ENCODE peak calls at places on chromosomes 1 and 21, in six cellular contexts. One of them, this sample, is unnamed.

GRCh38 chr1:232386294-232386693 is 243.6 kb downstream of the SIPA1L2 start:
- DNase-seq in mesenchymal stem cell: no peak
- DNase-seq in IMR-90: no peak
- DNase-seq in H9: no peak
- DNase-seq in mesendoderm: no peak
- DNase-seq in H1: no peak
- DNase-seq in this sample: no peak

GRCh38 chr1:231044588-231044987 is 4.5 kb upstream of the FAM89A start:
- DNase-seq in mesenchymal stem cell: no peak
- DNase-seq in IMR-90: no peak
- DNase-seq in H9: no peak
- DNase-seq in mesendoderm: no peak
- DNase-seq in H1: no peak
- DNase-seq in this sample: no peak

GRCh38 chr1:207654320-207654719 is 9.4 kb downstream of the CR1L start:
- DNase-seq in mesenchymal stem cell: no peak
- DNase-seq in IMR-90: peak
- DNase-seq in H9: no peak
- DNase-seq in mesendoderm: no peak
- DNase-seq in H1: no peak
- DNase-seq in this sample: no peak

GRCh38 chr1:237045278-237046016 is 3.5 kb downstream of the RYR2 start:
- DNase-seq in mesenchymal stem cell: no peak
- DNase-seq in IMR-90: no peak
- DNase-seq in H9: no peak
- DNase-seq in mesendoderm: peak
- DNase-seq in H1: no peak
- DNase-seq in this sample: no peak

GRCh38 chr1:231949277-231950122 is 322.9 kb downstream of the DISC1 start:
- DNase-seq in mesenchymal stem cell: no peak
- DNase-seq in IMR-90: no peak
- DNase-seq in H9: peak
- DNase-seq in mesendoderm: peak
- DNase-seq in H1: peak
- DNase-seq in this sample: no peak

GRCh38 chr1:17984510-17985085 is 123.0 kb upstream of the IGSF21 start:
- DNase-seq in mesenchymal stem cell: no peak
- DNase-seq in IMR-90: no peak
- DNase-seq in H9: peak
- DNase-seq in mesendoderm: peak
- DNase-seq in H1: peak
- DNase-seq in this sample: peak

GRCh38 chr21:45325206-45326168 is 37.8 kb upstream of the POFUT2 start:
- DNase-seq in mesenchymal stem cell: no peak
- DNase-seq in IMR-90: no peak
- DNase-seq in H9: no peak
- DNase-seq in mesendoderm: no peak
- DNase-seq in H1: no peak
- DNase-seq in this sample: no peak

GRCh38 chr1:246404078-246404477 is 103.0 kb downstream of the SMYD3 start:
- DNase-seq in mesenchymal stem cell: no peak
- DNase-seq in IMR-90: no peak
- DNase-seq in H9: no peak
- DNase-seq in mesendoderm: no peak
- DNase-seq in H1: no peak
- DNase-seq in this sample: no peak

GRCh38 chr21:26115346-26115745 is 55.2 kb downstream of the APP start:
- DNase-seq in mesenchymal stem cell: no peak
- DNase-seq in IMR-90: no peak
- DNase-seq in H9: no peak
- DNase-seq in mesendoderm: no peak
- DNase-seq in H1: no peak
- DNase-seq in this sample: no peak

GRCh38 chr21:25834376-25834775 is 99.6 kb downstream of the GABPA start:
- DNase-seq in mesenchymal stem cell: no peak
- DNase-seq in IMR-90: no peak
- DNase-seq in H9: no peak
- DNase-seq in mesendoderm: no peak
- DNase-seq in H1: no peak
- DNase-seq in this sample: no peak

GRCh38 chr1:164361927-164362326 is 197.1 kb upstream of the PBX1 start:
- DNase-seq in mesenchymal stem cell: no peak
- DNase-seq in IMR-90: no peak
- DNase-seq in H9: no peak
- DNase-seq in mesendoderm: no peak
- DNase-seq in H1: no peak
- DNase-seq in this sample: no peak

GRCh38 chr21:25750085-25750484 is 15.3 kb downstream of the GABPA start:
- DNase-seq in mesenchymal stem cell: no peak
- DNase-seq in IMR-90: no peak
- DNase-seq in H9: no peak
- DNase-seq in mesendoderm: peak
- DNase-seq in H1: no peak
- DNase-seq in this sample: no peak

GRCh38 chr21:46226920-46227599 is 1.5 kb downstream of the LSS start:
- DNase-seq in mesenchymal stem cell: peak
- DNase-seq in IMR-90: peak
- DNase-seq in H9: no peak
- DNase-seq in mesendoderm: peak
- DNase-seq in H1: no peak
- DNase-seq in this sample: no peak

GRCh38 chr1:163275222-163275621 is 46.5 kb upstream of the NUF2 start:
- DNase-seq in mesenchymal stem cell: peak
- DNase-seq in IMR-90: peak
- DNase-seq in H9: no peak
- DNase-seq in mesendoderm: no peak
- DNase-seq in H1: no peak
- DNase-seq in this sample: no peak

GRCh38 chr1:112868191-112868590 is 87.8 kb downstream of the SLC16A1 start:
- DNase-seq in mesenchymal stem cell: no peak
- DNase-seq in IMR-90: no peak
- DNase-seq in H9: no peak
- DNase-seq in mesendoderm: peak
- DNase-seq in H1: no peak
- DNase-seq in this sample: no peak
- H3K4ac ChIP-seq in mesenchymal stem cell: no peak
- H3K4ac ChIP-seq in IMR-90: no peak
- H3K4ac ChIP-seq in H9: no peak
- H3K4ac ChIP-seq in mesendoderm: no peak
- H3K4ac ChIP-seq in H1: no peak
- H3K4ac ChIP-seq in this sample: no peak

DNA sequence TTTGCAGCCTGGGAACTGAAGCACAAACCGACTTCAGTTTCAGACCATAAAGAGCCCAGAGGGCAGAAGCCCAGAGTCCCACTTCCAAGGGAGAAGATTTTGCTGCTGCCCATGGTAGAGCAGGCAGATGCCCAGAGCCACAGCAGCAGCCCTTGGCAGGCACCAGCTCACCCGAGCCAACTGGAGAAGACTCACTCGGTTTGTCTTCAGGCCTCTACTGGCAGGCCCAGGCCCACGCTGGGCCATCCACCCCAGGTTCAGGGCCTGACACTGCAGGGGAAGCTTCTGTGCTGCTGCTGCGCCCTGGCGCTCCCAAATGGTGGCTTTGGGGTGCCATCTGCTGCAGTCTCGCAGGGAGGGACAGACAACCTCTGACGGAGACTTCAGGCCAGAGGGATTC is 33.3 kb downstream of the SLC66A1 start:
- DNase-seq in mesenchymal stem cell: no peak
- DNase-seq in IMR-90: no peak
- DNase-seq in H9: no peak
- DNase-seq in mesendoderm: no peak
- DNase-seq in H1: no peak
- DNase-seq in this sample: no peak
- H2BK15ac ChIP-seq in mesenchymal stem cell: no peak
- H2BK15ac ChIP-seq in IMR-90: no peak
- H2BK15ac ChIP-seq in H9: no peak
- H2BK15ac ChIP-seq in mesendoderm: no peak
- H2BK15ac ChIP-seq in H1: no peak
- H2BK15ac ChIP-seq in this sample: no peak

GRCh38 chr1:155126494-155127104 is 1.1 kb upstream of the EFNA1 start:
- DNase-seq in mesenchymal stem cell: peak
- DNase-seq in IMR-90: peak
- DNase-seq in H9: peak
- DNase-seq in mesendoderm: peak
- DNase-seq in H1: peak
- DNase-seq in this sample: no peak

GRCh38 chr1:155125511-155125945 is 2.1 kb upstream of the EFNA1 start:
- DNase-seq in mesenchymal stem cell: no peak
- DNase-seq in IMR-90: no peak
- DNase-seq in H9: peak
- DNase-seq in mesendoderm: peak
- DNase-seq in H1: peak
- DNase-seq in this sample: no peak

GRCh38 chr1:155124503-155125463 is 2.9 kb upstream of the EFNA1 start:
- DNase-seq in mesenchymal stem cell: peak
- DNase-seq in IMR-90: peak
- DNase-seq in H9: peak
- DNase-seq in mesendoderm: peak
- DNase-seq in H1: peak
- DNase-seq in this sample: no peak

GRCh38 chr1:155127105-155127671 is 488 bp upstream of the EFNA1 start:
- DNase-seq in mesenchymal stem cell: peak
- DNase-seq in IMR-90: peak
- DNase-seq in H9: peak
- DNase-seq in mesendoderm: peak
- DNase-seq in H1: peak
- DNase-seq in this sample: no peak

DNA sequence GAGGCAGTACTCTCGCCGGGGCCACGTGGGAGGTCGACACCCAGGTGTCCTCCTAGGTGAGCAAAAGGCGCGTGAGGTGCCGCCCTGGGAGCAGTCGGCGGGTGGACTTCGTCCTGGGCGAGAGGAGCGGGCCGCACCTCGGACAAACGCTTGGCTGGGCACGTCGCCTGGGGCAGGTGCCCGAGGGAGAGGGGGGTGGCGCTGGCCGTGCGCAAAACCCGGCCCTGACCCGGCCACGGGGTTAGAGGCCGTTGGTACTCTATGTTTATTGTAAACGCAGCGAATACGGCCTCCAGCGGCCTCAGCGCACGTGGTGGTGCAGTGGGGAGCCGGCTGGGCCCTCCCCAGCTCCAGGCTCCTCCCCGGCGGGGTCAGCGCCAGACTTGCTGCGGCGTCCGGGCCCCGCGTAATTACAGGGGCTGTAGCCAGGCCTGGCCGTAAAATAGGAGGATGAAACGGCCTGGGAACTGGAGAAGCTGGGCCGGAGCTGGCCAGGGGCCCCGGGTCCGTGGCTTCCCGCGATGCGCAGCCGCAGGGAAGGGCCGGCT is 1.7 kb upstream of the EFNA1 start:
- DNase-seq in mesenchymal stem cell: peak
- DNase-seq in IMR-90: no peak
- DNase-seq in H9: peak
- DNase-seq in mesendoderm: peak
- DNase-seq in H1: peak
- DNase-seq in this sample: peak
- H2BK5ac ChIP-seq in mesenchymal stem cell: peak
- H2BK5ac ChIP-seq in IMR-90: no peak
- H2BK5ac ChIP-seq in H9: no peak
- H2BK5ac ChIP-seq in mesendoderm: no peak
- H2BK5ac ChIP-seq in H1: no peak
- H2BK5ac ChIP-seq in this sample: peak

GRCh38 chr1:9440261-9440660 is 99.0 kb upstream of the SLC25A33 start:
- DNase-seq in mesenchymal stem cell: no peak
- DNase-seq in IMR-90: no peak
- DNase-seq in H9: no peak
- DNase-seq in mesendoderm: no peak
- DNase-seq in H1: no peak
- DNase-seq in this sample: no peak

GRCh38 chr1:9442986-9443385 is 96.3 kb upstream of the SLC25A33 start:
- DNase-seq in mesenchymal stem cell: no peak
- DNase-seq in IMR-90: no peak
- DNase-seq in H9: no peak
- DNase-seq in mesendoderm: no peak
- DNase-seq in H1: no peak
- DNase-seq in this sample: no peak

GRCh38 chr1:9440763-9441194 is 98.5 kb upstream of the SLC25A33 start:
- DNase-seq in mesenchymal stem cell: no peak
- DNase-seq in IMR-90: no peak
- DNase-seq in H9: no peak
- DNase-seq in mesendoderm: no peak
- DNase-seq in H1: no peak
- DNase-seq in this sample: no peak

GRCh38 chr1:9443913-9444445 is 95.3 kb upstream of the SLC25A33 start:
- DNase-seq in mesenchymal stem cell: peak
- DNase-seq in IMR-90: peak
- DNase-seq in H9: no peak
- DNase-seq in mesendoderm: no peak
- DNase-seq in H1: no peak
- DNase-seq in this sample: no peak

GRCh38 chr1:9442266-9442846 is 96.9 kb upstream of the SLC25A33 start:
- DNase-seq in mesenchymal stem cell: peak
- DNase-seq in IMR-90: peak
- DNase-seq in H9: no peak
- DNase-seq in mesendoderm: peak
- DNase-seq in H1: no peak
- DNase-seq in this sample: no peak
- H3K4ac ChIP-seq in mesenchymal stem cell: peak
- H3K4ac ChIP-seq in IMR-90: peak
- H3K4ac ChIP-seq in H9: no peak
- H3K4ac ChIP-seq in mesendoderm: no peak
- H3K4ac ChIP-seq in H1: no peak
- H3K4ac ChIP-seq in this sample: no peak

DNA sequence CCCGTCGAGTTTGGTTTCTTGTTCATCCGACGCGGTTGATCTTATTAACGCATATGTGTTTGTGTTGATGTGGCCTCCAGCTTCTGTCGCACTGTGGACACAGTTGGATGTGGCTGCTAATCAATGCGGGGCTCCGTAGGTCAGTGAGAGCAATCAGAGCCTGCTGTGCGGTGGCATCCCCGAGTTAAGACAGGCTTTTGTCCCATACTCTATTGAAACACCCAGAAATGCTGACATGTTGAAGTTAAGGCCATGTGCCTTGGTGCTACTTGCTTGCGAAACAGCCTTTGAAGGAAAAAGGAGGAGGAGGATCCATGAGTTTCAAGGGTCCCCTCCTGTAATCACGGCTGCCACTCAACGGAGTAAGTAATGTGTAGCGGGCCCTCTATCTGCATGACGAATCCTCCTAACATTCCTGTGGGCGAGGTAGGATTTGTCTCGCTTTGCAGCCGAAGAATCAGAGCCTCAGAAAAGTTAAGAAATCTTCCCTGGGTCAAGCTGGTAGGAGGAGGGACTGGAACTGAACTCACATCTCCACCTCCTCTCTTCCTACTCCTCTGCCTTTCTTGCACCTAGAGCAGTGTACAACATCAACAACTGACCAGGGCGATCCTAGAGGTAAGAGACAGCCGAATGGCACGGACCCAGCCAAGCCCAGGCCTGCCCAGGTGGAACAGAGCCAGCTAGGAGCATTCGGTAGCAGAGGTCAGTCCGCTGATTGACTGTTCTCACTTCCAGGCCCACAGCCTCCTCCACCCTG is 19.5 kb downstream of the PDE9A start:
- DNase-seq in mesenchymal stem cell: peak
- DNase-seq in IMR-90: peak
- DNase-seq in H9: no peak
- DNase-seq in mesendoderm: peak
- DNase-seq in H1: no peak
- DNase-seq in this sample: peak
- H2BK15ac ChIP-seq in mesenchymal stem cell: no peak
- H2BK15ac ChIP-seq in IMR-90: no peak
- H2BK15ac ChIP-seq in H9: no peak
- H2BK15ac ChIP-seq in mesendoderm: no peak
- H2BK15ac ChIP-seq in H1: peak
- H2BK15ac ChIP-seq in this sample: no peak

GRCh38 chr1:35769188-35769758 is 505 bp downstream of the CLSPN start:
- DNase-seq in mesenchymal stem cell: peak
- DNase-seq in IMR-90: peak
- DNase-seq in H9: peak
- DNase-seq in mesendoderm: peak
- DNase-seq in H1: peak
- DNase-seq in this sample: peak
- H2BK5ac ChIP-seq in mesenchymal stem cell: no peak
- H2BK5ac ChIP-seq in IMR-90: peak
- H2BK5ac ChIP-seq in H9: no peak
- H2BK5ac ChIP-seq in mesendoderm: peak
- H2BK5ac ChIP-seq in H1: no peak
- H2BK5ac ChIP-seq in this sample: peak

This sample was measured in neuronal stem cell.